ENCODE peak calls at places on chromosomes 6 and 20, in five cellular contexts. E is HCT116; G is stimulated activated CD4-positive, alpha-beta T cell treated with anti-CD3 and anti-CD28 coated beads, Interleukin-2, amount 100 ng/mL, for 4 hours; L is HEK293T; B is activated naive CD4-positive, alpha-beta T cell. N is an unnamed sample.

GRCh38 chr6:148874698-148875293 is 128.0 kb downstream of the UST start:
- DNase-seq in E (no peak), G (no peak), L (peak; percentile 59), B (no peak), N (no peak)

GRCh38 chr6:47700051-47700450 is 1.7 kb downstream of the ADGRF4 start:
- DNase-seq in E (no peak), G (no peak), L (no peak), B (no peak), N (no peak)

GRCh38 chr20:63969851-63970713 is at the start of gene ZNF512B:
- DNase-seq in E (no peak), G (peak; percentile 45), L (peak; percentile 88), B (no peak), N (no peak)

GRCh38 chr6:112298021-112298745 is 43.8 kb upstream of the LAMA4 start:
- DNase-seq in E (no peak), G (no peak), L (no peak), B (no peak), N (no peak)

GRCh38 chr20:57620274-57620990 is at the start of gene ZBP1:
- DNase-seq in E (no peak), G (no peak), L (no peak), B (no peak), N (no peak)

GRCh38 chr6:163825033-163825432 is 410.5 kb downstream of the QKI start:
- DNase-seq in E (no peak), G (no peak), L (no peak), B (no peak), N (no peak)

GRCh38 chr20:62918830-62919229 is 7.5 kb downstream of the DIDO1 start:
- DNase-seq in E (no peak), G (no peak), L (no peak), B (no peak), N (no peak)

GRCh38 chr20:10303852-10304251 is 85.2 kb downstream of the SNAP25 start:
- DNase-seq in E (no peak), G (no peak), L (no peak), B (no peak), N (no peak)

GRCh38 chr20:50885068-50885467 is 46.2 kb downstream of the ADNP start:
- DNase-seq in E (no peak), G (no peak), L (no peak), B (no peak), N (no peak)

GRCh38 chr20:40945754-40946451 is 82.7 kb upstream of the TOP1 start:
- DNase-seq in E (peak; percentile 19), G (no peak), L (peak; percentile 78), B (no peak), N (no peak)

GRCh38 chr20:51446656-51447055 is 95.9 kb downstream of the NFATC2 start:
- DNase-seq in E (peak; percentile 77), G (no peak), L (peak; percentile 18), B (no peak), N (no peak)

GRCh38 chr6:137832110-137832509 is 34.9 kb upstream of the TNFAIP3 start:
- DNase-seq in E (peak; percentile 73), G (no peak), L (no peak), B (no peak), N (no peak)

GRCh38 chr20:56358070-56358469 is 704 bp upstream of the FAM210B start:
- DNase-seq in E (no peak), G (no peak), L (no peak), B (no peak), N (no peak)